ENCODE peak calls at places on chromosomes 13 and 19, in seven cellular contexts. V is HCT116, J is H1, S is K562, P is SK-N-SH, B is GM12878, G is HepG2. U is an unnamed sample.

GRCh38 chr13:20197361-20197834 is 4.7 kb upstream of the GJB2 start:
- DNase-seq in V (peak), J (no peak), S (peak), P (peak), B (no peak), G (peak), U (peak)

GRCh38 chr13:87999791-88000190 is 328.6 kb downstream of the SLITRK5 start:
- DNase-seq in V (no peak), J (no peak), S (no peak), P (no peak), B (no peak), G (no peak), U (no peak)

GRCh38 chr19:33662391-33662790 is 40.6 kb downstream of the CHST8 start:
- DNase-seq in V (no peak), J (no peak), S (no peak), P (no peak), B (no peak), G (no peak), U (no peak)

GRCh38 chr19:19115954-19116353 is 22.3 kb downstream of the TMEM161A start:
- DNase-seq in V (no peak), J (no peak), S (peak), P (peak), B (no peak), G (peak), U (no peak)

GRCh38 chr13:109332501-109333499 is 453.6 kb downstream of the IRS2 start:
- DNase-seq in V (no peak), J (no peak), S (no peak), P (no peak), B (no peak), G (no peak), U (no peak)

GRCh38 chr13:72062566-72062965 is 195.6 kb upstream of the DACH1 start:
- DNase-seq in V (no peak), J (peak), S (no peak), P (no peak), B (no peak), G (no peak), U (no peak)

GRCh38 chr19:7983286-7983950 is 22.0 kb downstream of the ELAVL1 start:
- DNase-seq in V (no peak), J (no peak), S (no peak), P (no peak), B (no peak), G (no peak), U (no peak)

GRCh38 chr13:111389621-111390521 is 69.4 kb downstream of the TEX29 start:
- DNase-seq in V (no peak), J (no peak), S (no peak), P (no peak), B (no peak), G (no peak), U (no peak)

GRCh38 chr19:42023943-42024260 is 29.9 kb upstream of the ATP1A3 start:
- DNase-seq in V (no peak), J (no peak), S (no peak), P (no peak), B (no peak), G (no peak), U (no peak)

GRCh38 chr13:77859450-77859849 is 59.2 kb downstream of the EDNRB start:
- DNase-seq in V (no peak), J (no peak), S (no peak), P (no peak), B (no peak), G (no peak), U (no peak)

GRCh38 chr13:93066187-93066586 is 160.4 kb upstream of the GPC6 start:
- DNase-seq in V (no peak), J (no peak), S (no peak), P (no peak), B (no peak), G (no peak), U (no peak)

GRCh38 chr19:8665468-8666213 is 33.0 kb downstream of the ACTL9 start:
- DNase-seq in V (no peak), J (no peak), S (no peak), P (no peak), B (no peak), G (no peak), U (no peak)

GRCh38 chr19:7986321-7987083 is 18.9 kb downstream of the ELAVL1 start:
- DNase-seq in V (no peak), J (no peak), S (no peak), P (no peak), B (no peak), G (no peak), U (no peak)

GRCh38 chr13:99288069-99288468 is 19.1 kb downstream of the GPR183 start:
- DNase-seq in V (no peak), J (no peak), S (no peak), P (no peak), B (peak), G (no peak), U (no peak)

GRCh38 chr13:113785051-113786010 is 26.3 kb downstream of the TMEM255B start:
- DNase-seq in V (peak), J (no peak), S (no peak), P (no peak), B (no peak), G (no peak), U (no peak)

GRCh38 chr13:46648166-46648607 is 95.2 kb downstream of the LRCH1 start:
- DNase-seq in V (peak), J (no peak), S (no peak), P (no peak), B (no peak), G (peak), U (no peak)

GRCh38 chr13:43116242-43116641 is 92.9 kb downstream of the DNAJC15 start:
- DNase-seq in V (no peak), J (no peak), S (no peak), P (no peak), B (no peak), G (peak), U (no peak)

GRCh38 chr13:49110122-49110831 is 109.9 kb upstream of the MLNR start:
- DNase-seq in V (peak), J (no peak), S (peak), P (peak), B (peak), G (peak), U (peak)

GRCh38 chr19:39568604-39569003 is 28.6 kb upstream of the EID2 start:
- DNase-seq in V (no peak), J (no peak), S (no peak), P (no peak), B (no peak), G (peak), U (no peak)

GRCh38 chr13:110244926-110245325 is 62.0 kb downstream of the COL4A1 start:
- DNase-seq in V (no peak), J (no peak), S (no peak), P (no peak), B (no peak), G (no peak), U (no peak)

GRCh38 chr19:27746691-27747380 is 1466.1 kb downstream of the UQCRFS1 start:
- DNase-seq in V (no peak), J (peak), S (peak), P (peak), B (no peak), G (no peak), U (peak)

GRCh38 chr19:37903096-37903495 is 3.3 kb downstream of the WDR87 start:
- DNase-seq in V (no peak), J (no peak), S (no peak), P (no peak), B (no peak), G (no peak), U (no peak)

GRCh38 chr13:54337526-54337925 is 1308.9 kb downstream of the OLFM4 start:
- DNase-seq in V (no peak), J (no peak), S (no peak), P (no peak), B (no peak), G (no peak), U (no peak)
- TF ChIP-seq JUND in V (no peak), J (no peak), S (no peak), P (no peak), B (no peak), G (no peak), U (no peak)

DNA sequence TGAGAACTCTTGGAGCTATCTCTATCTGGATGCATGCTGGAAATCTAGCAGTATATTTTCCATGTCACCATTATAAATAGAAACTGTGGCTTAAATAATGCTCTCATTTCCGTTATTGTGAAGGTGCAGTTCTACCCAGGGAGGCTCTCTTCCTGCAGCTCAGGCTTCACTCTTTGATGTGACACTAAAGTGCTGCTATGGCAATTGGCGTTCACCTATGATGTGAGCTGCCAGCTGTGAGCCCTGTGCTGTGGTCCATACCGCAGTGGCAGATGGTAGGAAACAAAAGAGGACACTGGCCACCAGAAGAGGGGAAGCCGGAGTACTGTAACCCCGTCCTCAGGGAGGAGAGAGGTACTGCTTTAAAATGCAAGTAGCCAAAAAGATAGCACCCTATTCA is 40.6 kb upstream of the ZNF681 start:
- DNase-seq in V (no peak), J (no peak), S (no peak), P (no peak), B (peak), G (no peak), U (no peak)
- TF ChIP-seq JUND in V (no peak), J (no peak), S (no peak), P (no peak), B (no peak), G (no peak), U (no peak)

GRCh38 chr19:29503140-29503758 is 22.5 kb upstream of the VSTM2B start:
- DNase-seq in V (no peak), J (no peak), S (no peak), P (no peak), B (no peak), G (no peak), U (no peak)

GRCh38 chr19:29506619-29506911 is 19.2 kb upstream of the VSTM2B start:
- DNase-seq in V (no peak), J (no peak), S (no peak), P (no peak), B (no peak), G (no peak), U (no peak)

GRCh38 chr19:29504454-29504853 is 21.3 kb upstream of the VSTM2B start:
- DNase-seq in V (no peak), J (no peak), S (no peak), P (no peak), B (no peak), G (no peak), U (no peak)

GRCh38 chr19:29503785-29504184 is 22.0 kb upstream of the VSTM2B start:
- DNase-seq in V (no peak), J (no peak), S (no peak), P (no peak), B (no peak), G (no peak), U (no peak)

DNA sequence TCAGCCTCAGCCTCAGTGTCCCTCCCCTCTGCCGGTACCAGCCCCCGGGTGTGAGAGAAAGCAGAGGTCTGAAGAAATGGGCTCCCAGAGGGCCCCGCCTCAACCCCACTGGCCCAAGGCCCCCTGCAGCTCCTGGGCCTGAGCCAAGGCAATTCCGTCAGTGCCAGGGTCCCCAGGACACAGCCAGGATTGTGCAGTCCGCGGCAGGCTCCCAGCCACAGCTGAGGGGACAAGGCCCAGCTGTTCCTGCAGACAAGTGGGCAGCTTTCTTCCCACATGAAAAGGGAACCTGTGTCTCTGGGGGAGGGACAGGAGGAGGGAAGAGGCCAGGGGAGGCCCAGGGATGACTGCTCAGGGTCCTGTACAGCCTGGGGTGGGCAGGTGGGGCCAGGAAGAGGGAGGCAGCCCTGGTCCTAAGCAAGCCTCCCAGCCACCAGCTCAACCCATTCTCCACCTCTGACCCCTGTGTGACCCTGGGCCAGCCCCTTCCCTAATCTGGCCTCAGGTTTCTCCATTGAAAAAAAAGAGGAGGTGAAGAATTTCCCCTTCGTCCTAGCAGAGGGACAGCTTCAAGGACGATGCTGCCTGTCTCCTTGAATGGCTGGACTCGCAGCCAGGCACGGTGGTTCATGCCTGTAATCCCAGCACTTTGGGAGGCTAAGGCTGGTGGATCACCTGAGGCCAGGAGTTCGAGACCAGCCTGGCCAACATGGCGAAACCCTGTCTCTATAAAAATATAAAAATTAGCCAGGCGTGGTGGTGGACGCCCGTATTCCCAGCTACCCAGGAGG is 20.6 kb upstream of the VSTM2B start:
- DNase-seq in V (no peak), J (no peak), S (no peak), P (no peak), B (no peak), G (no peak), U (no peak)
- TF ChIP-seq JUND in V (no peak), J (no peak), S (no peak), P (no peak), B (no peak), G (no peak), U (no peak)

GRCh38 chr13:45510671-45511070 is 45.9 kb downstream of the COG3 start:
- DNase-seq in V (no peak), J (no peak), S (no peak), P (no peak), B (no peak), G (no peak), U (no peak)

GRCh38 chr13:45516757-45517156 is 52.0 kb downstream of the COG3 start:
- DNase-seq in V (no peak), J (no peak), S (no peak), P (no peak), B (no peak), G (no peak), U (no peak)

GRCh38 chr13:45512148-45512498 is 47.4 kb downstream of the COG3 start:
- DNase-seq in V (no peak), J (no peak), S (no peak), P (no peak), B (no peak), G (no peak), U (no peak)

GRCh38 chr13:45506811-45507210 is 42.1 kb downstream of the COG3 start:
- DNase-seq in V (no peak), J (no peak), S (no peak), P (no peak), B (no peak), G (no peak), U (no peak)

GRCh38 chr13:45511310-45512147 is 46.8 kb downstream of the COG3 start:
- DNase-seq in V (peak), J (no peak), S (peak), P (peak), B (peak), G (peak), U (peak)
- TF ChIP-seq JUND in V (no peak), J (no peak), S (no peak), P (no peak), B (no peak), G (no peak), U (no peak)

DNA sequence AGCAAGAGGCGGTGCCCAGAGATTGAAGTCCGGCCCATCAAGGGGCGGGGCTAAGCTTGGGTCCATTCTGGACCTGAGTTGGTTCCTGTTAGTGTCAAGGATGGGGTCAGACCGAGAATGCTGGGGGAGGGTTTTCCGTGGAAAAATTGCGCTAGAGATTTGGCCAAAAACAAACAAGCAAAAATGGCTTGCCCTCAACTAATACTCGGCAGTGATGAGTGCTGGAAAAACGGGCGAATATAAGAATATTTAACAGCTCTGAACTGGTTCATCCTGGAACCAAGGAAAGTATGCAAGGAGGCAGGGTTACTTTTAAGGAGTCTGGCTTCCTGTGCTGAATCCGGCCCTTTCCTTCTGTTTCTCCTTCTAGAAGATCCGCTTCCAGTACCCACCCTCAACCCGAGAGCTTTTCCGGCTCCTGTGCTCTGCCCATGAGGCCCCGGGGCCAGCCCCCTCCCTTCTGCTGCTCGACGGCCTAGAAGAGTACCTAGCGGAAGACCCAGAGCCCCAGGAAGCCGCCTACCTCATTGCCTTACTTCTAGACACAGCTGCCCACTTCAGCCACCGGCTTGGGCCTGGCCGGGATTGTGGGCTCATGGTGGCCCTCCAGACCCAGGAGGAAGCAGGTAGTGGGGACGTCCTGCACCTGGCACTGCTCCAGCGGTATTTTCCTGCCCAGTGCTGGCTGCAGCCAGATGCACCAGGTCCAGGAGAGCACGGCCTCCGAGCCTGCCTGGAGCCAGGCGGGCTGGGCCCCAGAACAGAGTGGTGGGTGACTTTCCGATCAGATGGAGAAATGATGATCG is 880 bp downstream of the SWSAP1 start:
- DNase-seq in V (no peak), J (no peak), S (no peak), P (peak), B (no peak), G (peak), U (no peak)
- TF ChIP-seq JUND in V (no peak), J (no peak), S (no peak), P (no peak), B (no peak), G (no peak), U (no peak)

U was measured in T47D.